ENCODE peak calls at places on chromosomes 6 and 20, in seven cellular contexts. D, F, V, P, M, L and Z are unnamed samples. For H3K36me3, the result is how much of the 10 kb centered on the place peaks cover.

GRCh38 chr6:2124260-2124709 is 121.1 kb downstream of the GMDS start:
- DNase-seq in V (peak), L (no peak), D (no peak), P (peak), M (no peak), F (no peak), Z (no peak)

GRCh38 chr6:16238057-16238657 is at the start of gene GMPR:
- DNase-seq in D (no peak), L (peak), V (peak), P (peak), M (peak), F (peak), Z (peak)

GRCh38 chr20:9889270-9889981 is 50.5 kb upstream of the PAK5 start:
- DNase-seq in L (no peak), D (peak), F (no peak), P (peak), M (no peak), V (no peak), Z (no peak)

GRCh38 chr6:7910654-7911344 is at the start of gene TXNDC5:
- DNase-seq in P (peak), V (peak), L (peak), M (peak), F (no peak), D (peak), Z (peak)

GRCh38 chr6:168619560-168620314 is 178.8 kb downstream of the SMOC2 start:
- DNase-seq in P (no peak), L (no peak), D (no peak), M (no peak), F (no peak), V (no peak), Z (no peak)

GRCh38 chr20:17871861-17872260 is 96.7 kb downstream of the SNX5 start:
- DNase-seq in D (no peak), L (no peak), V (no peak), F (no peak), M (no peak), P (no peak), Z (peak)

GRCh38 chr6:125841356-125842090 is 50.8 kb downstream of the NCOA7 start:
- DNase-seq in L (no peak), V (no peak), D (no peak), F (no peak), M (no peak), P (no peak), Z (no peak)

GRCh38 chr6:79574636-79575035 is 37.4 kb upstream of the LCA5 start:
- DNase-seq in M (no peak), P (peak), D (peak), V (peak), F (peak), L (no peak), Z (no peak)

GRCh38 chr6:17820055-17820454 is 113.3 kb upstream of the NUP153 start:
- DNase-seq in M (no peak), V (peak), P (no peak), L (no peak), F (no peak), D (peak), Z (no peak)

GRCh38 chr6:165663736-165664552 is 903 bp upstream of the PDE10A start:
- DNase-seq in D (no peak), F (no peak), L (no peak), P (no peak), M (no peak), V (no peak), Z (no peak)

GRCh38 chr6:82842721-82843120 is 222.9 kb downstream of the UBE3D start:
- DNase-seq in L (no peak), D (no peak), P (no peak), F (no peak), M (no peak), V (peak), Z (no peak)

GRCh38 chr6:73131706-73132105 is 93.6 kb downstream of the KHDC1L start:
- DNase-seq in V (peak), D (no peak), M (no peak), L (no peak), F (no peak), P (no peak), Z (no peak)

GRCh38 chr6:77456531-77457248 is 6.6 kb downstream of the HTR1B start:
- DNase-seq in F (peak), D (peak), P (peak), L (no peak), V (peak), M (no peak), Z (no peak)

GRCh38 chr6:139549561-139550070 is 175.2 kb upstream of the CITED2 start:
- DNase-seq in F (no peak), D (no peak), P (no peak), V (no peak), M (no peak), L (no peak), Z (no peak)

GRCh38 chr6:137832110-137832509 is 34.9 kb upstream of the TNFAIP3 start:
- DNase-seq in L (no peak), M (no peak), V (peak), F (peak), D (no peak), P (no peak), Z (no peak)

GRCh38 chr6:53629862-53630532 is 35.6 kb downstream of the KLHL31 start:
- DNase-seq in V (no peak), M (no peak), D (peak), L (peak), P (no peak), F (no peak), Z (no peak)

GRCh38 chr20:40050596-40050995 is 638.4 kb downstream of the MAFB start:
- DNase-seq in M (no peak), P (no peak), V (no peak), F (no peak), D (no peak), L (no peak), Z (no peak)

GRCh38 chr6:111951439-111952140 is 78.3 kb upstream of the FYN start:
- DNase-seq in F (no peak), D (no peak), P (peak), L (no peak), V (no peak), M (no peak), Z (no peak)

GRCh38 chr6:159172066-159172465 is 2.9 kb downstream of the FNDC1 start:
- DNase-seq in F (no peak), M (no peak), D (no peak), P (no peak), L (no peak), V (no peak), Z (no peak)

GRCh38 chr6:132466952-132467351 is 46.0 kb downstream of the STX7 start:
- DNase-seq in F (no peak), M (no peak), D (no peak), L (no peak), P (no peak), V (peak), Z (no peak)

GRCh38 chr20:22575087-22575721 is 9.2 kb downstream of the FOXA2 start:
- DNase-seq in D (peak), V (no peak), P (no peak), L (no peak), M (no peak), F (no peak), Z (no peak)

GRCh38 chr20:18750735-18751134 is 62.8 kb upstream of the SCP2D1 start:
- DNase-seq in F (no peak), P (no peak), L (no peak), D (peak), V (no peak), M (no peak), Z (no peak)

GRCh38 chr6:12504325-12504966 is 212.1 kb upstream of the PHACTR1 start:
- DNase-seq in L (peak), F (peak), D (peak), P (no peak), V (peak), M (no peak), Z (no peak)

GRCh38 chr20:5077761-5078387 is 41.9 kb downstream of the PCNA start:
- DNase-seq in F (no peak), D (no peak), P (no peak), M (no peak), V (no peak), L (no peak), Z (no peak)

GRCh38 chr6:149648148-149649145 is at the start of gene KATNA1:
- DNase-seq in M (peak), L (peak), F (peak), V (peak), P (peak), D (peak), Z (peak)

GRCh38 chr20:34639755-34640222 is 37.1 kb downstream of the PIGU start:
- DNase-seq in V (no peak), D (peak), F (no peak), M (no peak), L (peak), P (peak), Z (no peak)

GRCh38 chr20:54995021-54995420 is 519.6 kb downstream of the DOK5 start:
- DNase-seq in D (no peak), L (no peak), V (no peak), M (no peak), F (no peak), P (no peak), Z (no peak)

GRCh38 chr6:94902974-94903628 is 674.2 kb upstream of the MANEA start:
- DNase-seq in L (no peak), V (no peak), M (no peak), D (peak), F (no peak), P (no peak), Z (no peak)

GRCh38 chr20:2217857-2218529 is 77.8 kb upstream of the TGM3 start:
- DNase-seq in P (peak), V (no peak), D (no peak), M (peak), F (no peak), L (peak), Z (no peak)

GRCh38 chr6:107218142-107218541 is 102.8 kb upstream of the BEND3 start:
- DNase-seq in F (no peak), V (no peak), D (no peak), L (no peak), P (no peak), M (no peak), Z (no peak)

GRCh38 chr20:22998476-22998875 is 36.6 kb upstream of the SSTR4 start:
- DNase-seq in P (no peak), F (no peak), M (no peak), D (no peak), L (no peak), V (no peak), Z (no peak)

GRCh38 chr6:26017567-26017966 is 55.0 kb downstream of the TRIM38 start:
- DNase-seq in M (peak), L (peak), D (no peak), F (no peak), P (peak), V (peak), Z (peak)

GRCh38 chr6:49551866-49552129 is 1.3 kb downstream of the C6orf141 start:
- DNase-seq in D (no peak), F (no peak), L (no peak), M (no peak), P (no peak), V (no peak), Z (no peak)

GRCh38 chr20:49695830-49696229 is 17.8 kb downstream of the B4GALT5 start:
- DNase-seq in F (no peak), D (no peak), M (no peak), V (no peak), L (no peak), P (no peak), Z (no peak)

GRCh38 chr6:93468291-93468690 is 48.9 kb upstream of the EPHA7 start:
- DNase-seq in P (no peak), M (no peak), F (no peak), L (no peak), D (no peak), V (no peak), Z (no peak)

GRCh38 chr6:121965739-121966138 is 433.7 kb upstream of the HSF2 start:
- DNase-seq in M (no peak), V (no peak), P (no peak), L (no peak), D (no peak), F (no peak), Z (no peak)

GRCh38 chr6:40744835-40745234 is 157.7 kb upstream of the LRFN2 start:
- DNase-seq in M (peak), L (no peak), D (no peak), F (no peak), V (no peak), P (no peak), Z (no peak)

GRCh38 chr20:62805365-62805710 is 703 bp downstream of the OGFR start:
- DNase-seq in V (no peak), P (no peak), L (no peak), D (no peak), M (no peak), F (no peak), Z (no peak)

GRCh38 chr6:30066577-30067459 is at the start of gene PPP1R11:
- DNase-seq in D (peak), L (peak), V (peak), F (peak), P (peak), M (peak), Z (peak)

GRCh38 chr20:12883507-12883885 is 125.3 kb upstream of the SPTLC3 start:
- DNase-seq in F (no peak), P (no peak), L (no peak), D (no peak), M (no peak), V (no peak), Z (no peak)

GRCh38 chr6:32845381-32845884 is 1.6 kb upstream of the PSMB8 start:
- DNase-seq in M (peak), L (peak), D (no peak), F (no peak), V (no peak), P (no peak), Z (no peak)

GRCh38 chr6:32844839-32845372 is 1.1 kb upstream of the PSMB8 start:
- DNase-seq in F (no peak), D (no peak), M (no peak), P (no peak), V (no peak), L (no peak), Z (no peak)

GRCh38 chr6:32847795-32848194 is 3.9 kb upstream of the PSMB8 start:
- DNase-seq in V (no peak), L (no peak), D (no peak), F (no peak), M (no peak), P (no peak), Z (no peak)

GRCh38 chr6:32849126-32849525 is 4.4 kb downstream of the TAP1 start:
- DNase-seq in D (no peak), F (no peak), V (no peak), P (no peak), M (no peak), L (no peak), Z (no peak)

DNA sequence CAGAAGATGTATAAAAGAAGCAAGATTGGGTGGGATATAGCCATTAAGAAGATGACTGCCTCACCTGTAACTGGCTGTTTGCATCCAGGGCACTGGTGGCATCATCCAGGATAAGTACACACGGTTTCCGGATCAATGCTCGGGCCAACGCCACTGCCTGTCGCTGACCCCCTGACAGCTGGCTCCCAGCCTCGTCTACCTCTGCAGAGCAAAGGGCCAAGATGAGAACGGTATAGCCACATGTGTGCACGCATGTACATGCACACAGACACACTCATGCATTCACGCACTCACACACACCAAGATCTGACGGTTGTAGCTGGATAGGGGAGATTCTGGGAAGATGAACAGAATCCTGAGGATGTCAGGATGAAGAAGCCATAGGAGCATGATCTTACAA is 3.2 kb upstream of the PSMB8 start:
- DNase-seq in D (no peak), P (no peak), M (no peak), L (no peak), V (no peak), F (no peak), Z (no peak)
- H3K36me3 ChIP-seq in D (under half), P (under half), M (half or more), L (half or more), V (under half), F (under half), Z (under half)

DNA sequence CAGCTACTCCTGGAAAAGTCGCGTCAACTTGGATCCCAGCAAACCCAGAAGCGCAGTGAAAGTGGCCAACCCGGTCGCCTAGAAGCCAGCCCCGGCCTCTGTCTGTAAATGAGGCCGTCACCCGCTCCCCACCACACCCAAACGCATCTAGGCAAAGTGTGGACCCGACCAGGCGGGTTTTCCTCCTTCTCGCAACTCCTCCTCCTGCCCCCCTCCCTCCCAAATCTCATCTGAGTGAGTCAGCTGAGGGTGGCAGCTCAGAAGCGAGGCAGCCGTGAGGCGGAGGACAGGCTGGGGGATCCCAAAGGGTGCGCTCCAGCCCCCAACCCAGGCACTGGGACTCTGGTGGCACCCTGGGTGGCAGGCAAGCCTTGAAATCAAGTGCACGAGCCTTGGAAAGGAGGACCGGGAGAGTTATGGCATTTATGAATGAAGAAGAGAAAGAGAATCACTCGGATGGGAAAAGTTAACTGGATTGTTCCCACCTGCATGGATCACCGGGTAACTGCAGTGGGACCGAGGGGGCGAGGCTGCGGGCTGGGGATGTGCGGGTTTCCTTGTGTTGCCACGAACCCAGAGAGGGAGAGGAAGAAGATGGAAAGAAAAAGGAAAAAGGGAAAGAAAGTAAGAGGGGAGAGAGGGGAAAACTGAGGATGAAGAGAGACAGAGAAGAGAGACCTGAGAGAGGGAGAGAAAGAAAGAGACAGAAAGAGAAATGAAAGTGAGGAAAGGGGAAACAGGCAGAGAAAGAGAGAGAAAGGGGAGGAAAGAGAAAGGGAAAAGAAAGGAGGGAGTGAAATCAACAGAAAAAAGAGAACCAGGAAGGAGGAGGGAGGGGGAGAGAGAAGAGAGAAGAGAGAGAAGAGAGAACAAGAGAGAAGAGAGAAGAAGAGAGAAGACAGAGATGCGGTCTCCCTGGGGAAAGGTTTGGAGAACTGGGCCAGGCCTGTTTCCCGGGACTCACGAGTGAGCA is at the start of gene APCDD1L:
- DNase-seq in L (no peak), M (no peak), V (peak), P (no peak), F (no peak), D (no peak), Z (no peak)
- TF ChIP-seq POLR2A in L (no peak), M (no peak), V (no peak), P (no peak), F (no peak), D (no peak), Z (no peak)

DNA sequence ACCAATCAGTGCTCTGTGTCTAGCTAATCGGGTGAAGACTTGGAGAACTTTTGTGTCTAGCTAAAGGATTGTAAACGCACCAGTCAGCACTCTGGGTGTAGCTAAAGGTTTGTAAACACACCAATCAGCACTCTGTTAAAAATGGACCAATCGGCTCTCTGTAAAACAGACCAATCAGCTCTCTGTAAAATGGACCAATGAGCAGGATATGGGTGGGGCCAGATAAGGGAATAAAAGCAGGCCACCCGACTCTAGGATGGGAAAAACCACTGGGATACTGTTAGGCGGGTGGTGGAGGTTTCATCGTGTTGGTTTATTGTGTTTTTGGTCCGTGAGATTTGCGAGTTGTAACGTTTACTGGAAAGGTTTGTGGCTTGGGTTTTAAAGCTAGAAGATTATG is 25.5 kb upstream of the GFOD1 start:
- DNase-seq in D (no peak), L (peak), M (no peak), F (no peak), V (no peak), P (no peak), Z (no peak)
- H3K27ac ChIP-seq in D (no peak), L (no peak), M (no peak), F (no peak), V (no peak), P (no peak), Z (no peak)

GRCh38 chr6:52260634-52261033 is 16.3 kb upstream of the IL17F start:
- DNase-seq in L (no peak), F (no peak), D (no peak), M (no peak), P (no peak), V (no peak), Z (no peak)
- H3K36me3 ChIP-seq in L (under half), F (under half), D (under half), M (under half), P (under half), V (under half), Z (under half)